ENCODE peak calls at places on chromosomes 3 and 15, in five cellular contexts. One of them, this sample, is unnamed.

GRCh38 chr3:5344707-5345106 is 157.2 kb downstream of the EDEM1 start:
- DNase-seq in cardiac fibroblast: no peak
- DNase-seq in kidney: no peak
- DNase-seq in fibroblast of pulmonary artery: no peak
- DNase-seq in astrocyte of the spinal cord: no peak
- DNase-seq in this sample: no peak

GRCh38 chr3:18827664-18828063 is 320.6 kb upstream of the KCNH8 start:
- DNase-seq in kidney: no peak
- DNase-seq in cardiac fibroblast: no peak
- DNase-seq in fibroblast of pulmonary artery: no peak
- DNase-seq in astrocyte of the spinal cord: no peak
- DNase-seq in this sample: no peak

GRCh38 chr15:90872481-90873184 is 4.2 kb downstream of the FURIN start:
- DNase-seq in fibroblast of pulmonary artery: peak; percentile 74
- DNase-seq in astrocyte of the spinal cord: peak; percentile 84
- DNase-seq in cardiac fibroblast: peak; percentile 63
- DNase-seq in kidney: no peak
- DNase-seq in this sample: no peak

GRCh38 chr3:127822166-127822835 is at the start of gene MGLL:
- DNase-seq in kidney: peak; percentile 78
- DNase-seq in fibroblast of pulmonary artery: peak; percentile 32
- DNase-seq in cardiac fibroblast: peak; percentile 45
- DNase-seq in astrocyte of the spinal cord: peak; percentile 51
- DNase-seq in this sample: no peak

GRCh38 chr3:4588410-4588809 is 95.3 kb downstream of the ITPR1 start:
- DNase-seq in cardiac fibroblast: no peak
- DNase-seq in kidney: no peak
- DNase-seq in fibroblast of pulmonary artery: peak; percentile 37
- DNase-seq in astrocyte of the spinal cord: peak; percentile 35
- DNase-seq in this sample: no peak

GRCh38 chr3:192916455-192917257 is 1.0 kb downstream of the MB21D2 start:
- DNase-seq in cardiac fibroblast: peak; percentile 66
- DNase-seq in astrocyte of the spinal cord: peak; percentile 77
- DNase-seq in kidney: peak; percentile 88
- DNase-seq in fibroblast of pulmonary artery: peak; percentile 70
- DNase-seq in this sample: peak; percentile 81

GRCh38 chr3:32147935-32148334 is 41.5 kb downstream of the GPD1L start:
- DNase-seq in astrocyte of the spinal cord: no peak
- DNase-seq in kidney: no peak
- DNase-seq in cardiac fibroblast: peak; percentile 12
- DNase-seq in fibroblast of pulmonary artery: no peak
- DNase-seq in this sample: no peak

GRCh38 chr3:61768284-61769012 is 207.1 kb downstream of the PTPRG start:
- DNase-seq in kidney: no peak
- DNase-seq in cardiac fibroblast: no peak
- DNase-seq in fibroblast of pulmonary artery: no peak
- DNase-seq in astrocyte of the spinal cord: peak; percentile 9
- DNase-seq in this sample: no peak

GRCh38 chr3:127254001-127254400 is 33.8 kb downstream of the PRR20G start:
- DNase-seq in fibroblast of pulmonary artery: no peak
- DNase-seq in kidney: no peak
- DNase-seq in astrocyte of the spinal cord: no peak
- DNase-seq in cardiac fibroblast: no peak
- DNase-seq in this sample: no peak

GRCh38 chr3:106332884-106333283 is 464.1 kb upstream of the CBLB start:
- DNase-seq in fibroblast of pulmonary artery: no peak
- DNase-seq in kidney: no peak
- DNase-seq in astrocyte of the spinal cord: peak; percentile 49
- DNase-seq in cardiac fibroblast: no peak
- DNase-seq in this sample: peak; percentile 19

GRCh38 chr15:87743557-87743956 is 513.0 kb downstream of the NTRK3 start:
- DNase-seq in kidney: no peak
- DNase-seq in cardiac fibroblast: no peak
- DNase-seq in fibroblast of pulmonary artery: peak; percentile 19
- DNase-seq in astrocyte of the spinal cord: no peak
- DNase-seq in this sample: no peak

GRCh38 chr3:8621872-8622271 is 22.7 kb downstream of the SSUH2 start:
- DNase-seq in fibroblast of pulmonary artery: peak; percentile 89
- DNase-seq in kidney: no peak
- DNase-seq in astrocyte of the spinal cord: peak; percentile 80
- DNase-seq in cardiac fibroblast: peak; percentile 90
- DNase-seq in this sample: no peak

GRCh38 chr15:57541805-57542504 is 49.7 kb upstream of the MYZAP start:
- DNase-seq in fibroblast of pulmonary artery: peak; percentile 86
- DNase-seq in cardiac fibroblast: peak; percentile 88
- DNase-seq in kidney: no peak
- DNase-seq in astrocyte of the spinal cord: peak; percentile 75
- DNase-seq in this sample: no peak

GRCh38 chr3:10867384-10867783 is 51.4 kb downstream of the SLC6A11 start:
- DNase-seq in fibroblast of pulmonary artery: peak; percentile 24
- DNase-seq in kidney: no peak
- DNase-seq in astrocyte of the spinal cord: peak; percentile 0
- DNase-seq in cardiac fibroblast: peak; percentile 13
- DNase-seq in this sample: no peak

GRCh38 chr3:127690106-127690505 is 17.4 kb downstream of the ABTB1 start:
- DNase-seq in kidney: no peak
- DNase-seq in fibroblast of pulmonary artery: peak; percentile 66
- DNase-seq in astrocyte of the spinal cord: peak; percentile 76
- DNase-seq in cardiac fibroblast: peak; percentile 78
- DNase-seq in this sample: no peak

GRCh38 chr15:52438047-52438446 is 90.6 kb downstream of the MYO5A start:
- DNase-seq in astrocyte of the spinal cord: no peak
- DNase-seq in kidney: no peak
- DNase-seq in cardiac fibroblast: peak; percentile 61
- DNase-seq in fibroblast of pulmonary artery: peak; percentile 72
- DNase-seq in this sample: no peak

GRCh38 chr15:74172751-74173544 is 562 bp upstream of the ISLR start:
- DNase-seq in astrocyte of the spinal cord: peak; percentile 83
- DNase-seq in cardiac fibroblast: peak; percentile 91
- DNase-seq in kidney: peak; percentile 92
- DNase-seq in fibroblast of pulmonary artery: peak; percentile 77
- DNase-seq in this sample: no peak

GRCh38 chr15:52529289-52529929 is 729 bp upstream of the MYO5A start:
- DNase-seq in cardiac fibroblast: no peak
- DNase-seq in kidney: no peak
- DNase-seq in astrocyte of the spinal cord: peak; percentile 21
- DNase-seq in fibroblast of pulmonary artery: no peak
- DNase-seq in this sample: no peak

GRCh38 chr3:49119439-49119838 is 1.2 kb downstream of the USP19 start:
- DNase-seq in kidney: no peak
- DNase-seq in cardiac fibroblast: peak; percentile 16
- DNase-seq in fibroblast of pulmonary artery: peak; percentile 8
- DNase-seq in astrocyte of the spinal cord: no peak
- DNase-seq in this sample: no peak

GRCh38 chr3:182226995-182227394 is 515.3 kb downstream of the SOX2 start:
- DNase-seq in kidney: no peak
- DNase-seq in astrocyte of the spinal cord: no peak
- DNase-seq in cardiac fibroblast: no peak
- DNase-seq in fibroblast of pulmonary artery: no peak
- DNase-seq in this sample: no peak

GRCh38 chr3:73719877-73720276 is 95.1 kb upstream of the PDZRN3 start:
- DNase-seq in kidney: no peak
- DNase-seq in fibroblast of pulmonary artery: peak; percentile 75
- DNase-seq in cardiac fibroblast: peak; percentile 62
- DNase-seq in astrocyte of the spinal cord: peak; percentile 30
- DNase-seq in this sample: no peak
- H3K4me3 ChIP-seq in kidney: no peak overlapping the region
- H3K4me3 ChIP-seq in fibroblast of pulmonary artery: no peak overlapping the region
- H3K4me3 ChIP-seq in cardiac fibroblast: no peak overlapping the region
- H3K4me3 ChIP-seq in astrocyte of the spinal cord: no peak overlapping the region
- H3K4me3 ChIP-seq in this sample: no peak overlapping the region

GRCh38 chr15:36644156-36644896 is 64.9 kb downstream of the CDIN1 start:
- DNase-seq in kidney: peak; percentile 43
- DNase-seq in cardiac fibroblast: no peak
- DNase-seq in astrocyte of the spinal cord: no peak
- DNase-seq in fibroblast of pulmonary artery: no peak
- DNase-seq in this sample: no peak

GRCh38 chr15:36642311-36642710 is 62.9 kb downstream of the CDIN1 start:
- DNase-seq in cardiac fibroblast: no peak
- DNase-seq in fibroblast of pulmonary artery: no peak
- DNase-seq in kidney: no peak
- DNase-seq in astrocyte of the spinal cord: no peak
- DNase-seq in this sample: no peak

GRCh38 chr15:36643551-36643950 is 64.1 kb downstream of the CDIN1 start:
- DNase-seq in kidney: no peak
- DNase-seq in cardiac fibroblast: no peak
- DNase-seq in fibroblast of pulmonary artery: peak; percentile 3
- DNase-seq in astrocyte of the spinal cord: peak; percentile 67
- DNase-seq in this sample: no peak

GRCh38 chr15:36645106-36645505 is 65.7 kb downstream of the CDIN1 start:
- DNase-seq in cardiac fibroblast: peak; percentile 44
- DNase-seq in fibroblast of pulmonary artery: peak; percentile 44
- DNase-seq in kidney: no peak
- DNase-seq in astrocyte of the spinal cord: no peak
- DNase-seq in this sample: no peak
- TF ChIP-seq CTCF in cardiac fibroblast: peak; percentile 3
- TF ChIP-seq CTCF in fibroblast of pulmonary artery: peak; percentile 41
- TF ChIP-seq CTCF in kidney: peak; percentile 8
- TF ChIP-seq CTCF in astrocyte of the spinal cord: no peak
- TF ChIP-seq CTCF in this sample: no peak

GRCh38 chr15:36884404-36885335 is 215.7 kb downstream of the MEIS2 start:
- DNase-seq in astrocyte of the spinal cord: no peak
- DNase-seq in cardiac fibroblast: no peak
- DNase-seq in kidney: no peak
- DNase-seq in fibroblast of pulmonary artery: no peak
- DNase-seq in this sample: no peak

GRCh38 chr15:36885709-36886108 is 214.6 kb downstream of the MEIS2 start:
- DNase-seq in fibroblast of pulmonary artery: no peak
- DNase-seq in kidney: no peak
- DNase-seq in astrocyte of the spinal cord: no peak
- DNase-seq in cardiac fibroblast: no peak
- DNase-seq in this sample: no peak

GRCh38 chr15:36887214-36888017 is 212.9 kb downstream of the MEIS2 start:
- DNase-seq in cardiac fibroblast: no peak
- DNase-seq in fibroblast of pulmonary artery: peak; percentile 57
- DNase-seq in kidney: peak; percentile 70
- DNase-seq in astrocyte of the spinal cord: no peak
- DNase-seq in this sample: no peak

GRCh38 chr15:36886135-36887011 is 214.0 kb downstream of the MEIS2 start:
- DNase-seq in cardiac fibroblast: no peak
- DNase-seq in kidney: no peak
- DNase-seq in astrocyte of the spinal cord: no peak
- DNase-seq in fibroblast of pulmonary artery: no peak
- DNase-seq in this sample: no peak

DNA sequence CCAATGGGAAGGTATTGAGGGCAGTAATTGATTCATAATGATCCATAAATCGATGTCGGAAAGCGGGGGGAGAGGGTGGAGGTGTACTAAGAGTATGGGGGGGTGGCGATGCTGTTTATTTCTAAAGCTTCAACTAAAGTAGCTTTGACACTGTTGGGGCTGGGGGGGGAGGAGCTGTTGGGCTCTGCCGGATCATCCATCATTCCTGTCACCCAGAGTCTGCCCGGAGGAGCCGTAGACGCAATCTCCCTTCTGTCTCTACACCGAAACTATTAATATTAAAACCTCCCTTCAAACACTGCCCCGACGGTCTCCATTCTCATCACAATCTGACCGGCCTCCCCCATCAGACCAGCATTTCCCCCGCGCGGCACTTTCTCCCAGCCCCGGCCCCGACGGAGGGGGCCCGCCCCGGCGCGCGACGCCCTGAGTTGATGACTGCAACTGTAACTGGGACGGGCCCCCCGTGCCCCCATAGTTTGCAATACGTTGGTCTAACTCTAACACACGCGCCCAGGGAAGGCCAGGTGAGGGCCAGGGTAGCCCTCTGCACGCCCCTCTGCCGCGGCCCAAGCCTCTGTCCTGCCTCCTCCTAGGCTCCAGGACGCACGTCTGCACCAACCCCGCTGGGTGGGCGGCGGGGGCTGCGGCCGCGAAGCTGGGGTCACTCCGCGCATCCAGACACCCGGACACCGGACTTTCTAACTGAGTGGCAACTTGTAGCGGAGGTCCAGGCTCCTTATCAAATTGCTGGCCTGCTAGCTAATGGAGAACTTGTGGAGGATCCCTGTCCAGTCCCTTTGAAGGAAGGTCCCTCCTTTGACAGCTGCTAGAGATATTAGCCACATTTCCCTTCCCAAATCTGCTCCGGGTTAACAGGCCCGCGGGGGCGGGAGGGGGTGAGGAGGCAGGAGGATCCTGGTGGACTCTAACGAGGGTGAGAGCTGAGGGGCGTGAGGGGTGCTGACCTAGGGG is 212.0 kb downstream of the MEIS2 start:
- DNase-seq in astrocyte of the spinal cord: no peak
- DNase-seq in kidney: peak; percentile 75
- DNase-seq in cardiac fibroblast: peak; percentile 58
- DNase-seq in fibroblast of pulmonary artery: peak; percentile 56
- DNase-seq in this sample: no peak
- H3K4me3 ChIP-seq in astrocyte of the spinal cord: peak overlapping the region; percentile 42
- H3K4me3 ChIP-seq in kidney: peak overlapping the region; percentile 23
- H3K4me3 ChIP-seq in cardiac fibroblast: peak overlapping the region; percentile 44
- H3K4me3 ChIP-seq in fibroblast of pulmonary artery: peak overlapping the region; percentile 51
- H3K4me3 ChIP-seq in this sample: no peak overlapping the region

DNA sequence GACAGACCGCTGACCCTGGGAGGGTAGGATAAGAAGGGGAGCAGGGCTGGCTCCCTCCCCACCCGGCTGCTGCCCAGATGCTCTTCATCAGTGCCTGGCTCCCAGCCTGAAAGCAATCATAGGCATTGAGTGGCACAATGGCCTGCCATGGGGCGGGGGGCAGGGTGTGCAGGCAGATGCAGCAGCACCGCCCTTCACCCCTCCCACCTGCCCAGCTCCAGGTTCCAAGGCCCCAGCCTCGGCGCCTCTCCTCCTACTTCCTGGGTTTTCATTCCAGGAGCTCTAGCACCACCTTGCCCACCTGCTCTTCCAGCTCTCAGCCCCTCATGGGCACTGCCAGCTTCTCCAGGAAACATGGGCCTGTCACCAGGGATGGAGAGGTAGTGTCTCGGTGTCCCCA is 101.7 kb downstream of the MEGF11 start:
- DNase-seq in kidney: no peak
- DNase-seq in cardiac fibroblast: no peak
- DNase-seq in fibroblast of pulmonary artery: no peak
- DNase-seq in astrocyte of the spinal cord: no peak
- DNase-seq in this sample: no peak
- TF ChIP-seq CTCF in kidney: no peak
- TF ChIP-seq CTCF in cardiac fibroblast: no peak
- TF ChIP-seq CTCF in fibroblast of pulmonary artery: no peak
- TF ChIP-seq CTCF in astrocyte of the spinal cord: no peak
- TF ChIP-seq CTCF in this sample: no peak

GRCh38 chr3:152301745-152302181 is 33.0 kb downstream of the MBNL1 start:
- DNase-seq in kidney: no peak
- DNase-seq in fibroblast of pulmonary artery: no peak
- DNase-seq in astrocyte of the spinal cord: no peak
- DNase-seq in cardiac fibroblast: no peak
- DNase-seq in this sample: peak; percentile 41

GRCh38 chr3:152307829-152308474 is 39.2 kb downstream of the MBNL1 start:
- DNase-seq in astrocyte of the spinal cord: no peak
- DNase-seq in fibroblast of pulmonary artery: no peak
- DNase-seq in kidney: no peak
- DNase-seq in cardiac fibroblast: no peak
- DNase-seq in this sample: no peak

GRCh38 chr3:152302521-152303021 is 33.8 kb downstream of the MBNL1 start:
- DNase-seq in kidney: no peak
- DNase-seq in astrocyte of the spinal cord: peak; percentile 89
- DNase-seq in cardiac fibroblast: peak; percentile 90
- DNase-seq in fibroblast of pulmonary artery: peak; percentile 90
- DNase-seq in this sample: peak; percentile 38

GRCh38 chr3:152304160-152304559 is 35.4 kb downstream of the MBNL1 start:
- DNase-seq in fibroblast of pulmonary artery: no peak
- DNase-seq in astrocyte of the spinal cord: no peak
- DNase-seq in kidney: no peak
- DNase-seq in cardiac fibroblast: no peak
- DNase-seq in this sample: no peak

GRCh38 chr3:152305075-152305474 is 36.3 kb downstream of the MBNL1 start:
- DNase-seq in kidney: no peak
- DNase-seq in astrocyte of the spinal cord: no peak
- DNase-seq in fibroblast of pulmonary artery: no peak
- DNase-seq in cardiac fibroblast: no peak
- DNase-seq in this sample: no peak
- H3K4me3 ChIP-seq in kidney: no peak overlapping the region
- H3K4me3 ChIP-seq in astrocyte of the spinal cord: no peak overlapping the region
- H3K4me3 ChIP-seq in fibroblast of pulmonary artery: no peak overlapping the region
- H3K4me3 ChIP-seq in cardiac fibroblast: no peak overlapping the region
- H3K4me3 ChIP-seq in this sample: no peak overlapping the region

This sample was measured in GM06990.